ENCODE peak calls at places on chromosomes 13 and 19, in ten cellular contexts. E, O, S, G, H, V, R, X, W and I are unnamed samples. For H3K4me1, the result is how much of the 10 kb centered on the place peaks cover.

GRCh38 chr13:41488124-41488523 is 30.8 kb downstream of the RGCC start:
- DNase-seq in E (no peak), O (no peak), S (no peak), G (no peak), H (no peak), V (no peak), R (no peak), X (no peak), W (no peak), I (no peak)

GRCh38 chr13:62931901-62932883 is 1516.5 kb upstream of the PCDH20 start:
- DNase-seq in E (peak), O (no peak), S (no peak), G (no peak), H (no peak), V (peak), R (peak), X (no peak), W (no peak), I (no peak)

GRCh38 chr13:28355822-28356371 is 139.0 kb downstream of the FLT1 start:
- DNase-seq in E (peak), O (no peak), S (no peak), G (no peak), H (no peak), V (peak), R (peak), X (no peak), W (peak), I (no peak)

GRCh38 chr19:8001651-8001994 is 3.8 kb downstream of the ELAVL1 start:
- DNase-seq in E (no peak), O (no peak), S (no peak), G (no peak), H (no peak), V (no peak), R (no peak), X (no peak), W (no peak), I (no peak)

GRCh38 chr19:17107546-17108452 is 32.2 kb downstream of the MYO9B start:
- DNase-seq in E (peak), O (peak), S (peak), G (peak), H (no peak), V (peak), R (peak), X (peak), W (no peak), I (peak)

GRCh38 chr13:105442941-105443340 is 1092.5 kb downstream of the EFNB2 start:
- DNase-seq in E (peak), O (no peak), S (no peak), G (peak), H (no peak), V (peak), R (peak), X (no peak), W (no peak), I (no peak)

GRCh38 chr13:87769445-87769844 is 98.3 kb downstream of the SLITRK5 start:
- DNase-seq in E (no peak), O (no peak), S (no peak), G (no peak), H (no peak), V (no peak), R (no peak), X (no peak), W (no peak), I (no peak)

GRCh38 chr13:45846681-45847080 is 4.9 kb downstream of the SIAH3 start:
- DNase-seq in E (no peak), O (no peak), S (no peak), G (no peak), H (no peak), V (no peak), R (no peak), X (no peak), W (no peak), I (no peak)

GRCh38 chr13:92769064-92769463 is 457.5 kb upstream of the GPC6 start:
- DNase-seq in E (peak), O (no peak), S (no peak), G (no peak), H (no peak), V (no peak), R (peak), X (no peak), W (no peak), I (no peak)

GRCh38 chr13:77789386-77789785 is 91.9 kb downstream of the SLAIN1 start:
- DNase-seq in E (no peak), O (no peak), S (no peak), G (no peak), H (no peak), V (no peak), R (no peak), X (no peak), W (no peak), I (no peak)

GRCh38 chr13:30804474-30804873 is 69.1 kb downstream of the ALOX5AP start:
- DNase-seq in E (no peak), O (no peak), S (no peak), G (no peak), H (no peak), V (no peak), R (no peak), X (no peak), W (no peak), I (no peak)

GRCh38 chr13:47897411-47898050 is 103.5 kb downstream of the SUCLA2 start:
- DNase-seq in E (peak), O (no peak), S (no peak), G (no peak), H (peak), V (peak), R (peak), X (no peak), W (peak), I (no peak)

GRCh38 chr13:23472189-23472588 is 38.7 kb upstream of the SACS start:
- DNase-seq in E (peak), O (no peak), S (no peak), G (no peak), H (no peak), V (peak), R (no peak), X (no peak), W (no peak), I (no peak)

GRCh38 chr19:7505288-7505681 is 10.6 kb upstream of the ZNF358 start:
- DNase-seq in E (no peak), O (no peak), S (no peak), G (no peak), H (peak), V (no peak), R (no peak), X (no peak), W (no peak), I (peak)

GRCh38 chr13:101417043-101417406 is 717 bp upstream of the NALCN start:
- DNase-seq in E (peak), O (no peak), S (no peak), G (no peak), H (no peak), V (peak), R (peak), X (no peak), W (no peak), I (no peak)

GRCh38 chr13:43985437-43986051 is 105.8 kb downstream of the LACC1 start:
- DNase-seq in E (no peak), O (no peak), S (no peak), G (no peak), H (no peak), V (no peak), R (no peak), X (no peak), W (no peak), I (no peak)

GRCh38 chr13:43484432-43485225 is 302.1 kb downstream of the ENOX1 start:
- DNase-seq in E (no peak), O (no peak), S (no peak), G (no peak), H (no peak), V (no peak), R (no peak), X (no peak), W (no peak), I (no peak)

GRCh38 chr19:41821003-41821735 is 23.3 kb downstream of the LYPD4 start:
- DNase-seq in E (peak), O (no peak), S (no peak), G (no peak), H (peak), V (peak), R (peak), X (no peak), W (peak), I (no peak)

DNA sequence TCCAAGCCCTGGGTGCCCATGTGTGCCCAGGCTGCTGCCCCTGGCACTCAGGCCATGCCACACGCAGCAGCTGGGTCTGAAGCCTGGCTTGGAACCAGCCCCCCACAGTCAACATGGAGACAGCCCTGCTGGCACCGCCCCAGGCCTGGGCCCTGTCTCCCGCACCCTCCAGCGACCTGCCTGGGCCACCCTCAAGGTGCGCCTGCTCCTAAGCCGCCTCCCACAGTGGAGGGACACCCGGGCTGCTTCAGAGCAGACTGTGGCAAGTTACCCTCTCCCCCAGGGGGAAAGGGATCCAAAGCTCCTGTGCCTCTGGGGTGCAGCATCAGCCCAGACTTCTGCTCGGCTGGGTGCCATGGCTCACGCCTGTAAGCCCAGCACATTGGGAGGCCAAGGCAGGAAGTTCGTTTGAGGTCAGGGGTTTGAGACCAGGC is 15.8 kb downstream of the ELL start:
- DNase-seq in E (no peak), O (peak), S (no peak), G (no peak), H (no peak), V (no peak), R (no peak), X (peak), W (no peak), I (no peak)
- H3K4me1 ChIP-seq in E (half or more), O (half or more), S (half or more), G (half or more), H (under half), V (under half), R (under half), X (half or more), W (under half), I (half or more)

GRCh38 chr13:72170571-72170970 is 303.6 kb upstream of the DACH1 start:
- DNase-seq in E (no peak), O (no peak), S (no peak), G (no peak), H (no peak), V (no peak), R (no peak), X (no peak), W (no peak), I (no peak)
- H3K27ac ChIP-seq in E (no peak), O (no peak), S (no peak), G (no peak), H (no peak), V (no peak), R (no peak), X (no peak), W (no peak), I (no peak)

DNA sequence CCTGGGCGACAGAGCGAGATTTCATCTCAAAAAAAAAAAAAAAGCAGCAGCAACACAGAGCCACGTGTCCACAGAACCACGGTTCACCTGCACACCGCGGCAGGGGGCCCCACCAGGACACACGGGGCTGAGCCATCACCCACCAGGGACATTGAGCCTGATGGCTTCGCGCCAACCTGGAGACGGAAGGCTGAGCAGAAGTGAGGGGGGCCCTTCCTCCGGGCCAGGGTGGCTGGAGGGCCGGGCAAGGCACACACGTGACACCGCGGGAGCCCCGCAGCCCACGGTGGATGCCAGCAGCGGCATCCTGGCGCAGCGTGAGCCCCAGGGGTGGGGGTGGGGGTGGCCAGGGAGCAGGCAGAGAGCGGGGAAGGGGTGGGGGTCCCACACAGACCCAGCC is 33.8 kb downstream of the SBNO2 start:
- DNase-seq in E (no peak), O (no peak), S (no peak), G (no peak), H (no peak), V (no peak), R (no peak), X (no peak), W (no peak), I (no peak)
- TF ChIP-seq CTCF in E (no peak), O (no peak), S (no peak), G (no peak), H (no peak), V (no peak), R (no peak), X (no peak), W (no peak), I (no peak)

DNA sequence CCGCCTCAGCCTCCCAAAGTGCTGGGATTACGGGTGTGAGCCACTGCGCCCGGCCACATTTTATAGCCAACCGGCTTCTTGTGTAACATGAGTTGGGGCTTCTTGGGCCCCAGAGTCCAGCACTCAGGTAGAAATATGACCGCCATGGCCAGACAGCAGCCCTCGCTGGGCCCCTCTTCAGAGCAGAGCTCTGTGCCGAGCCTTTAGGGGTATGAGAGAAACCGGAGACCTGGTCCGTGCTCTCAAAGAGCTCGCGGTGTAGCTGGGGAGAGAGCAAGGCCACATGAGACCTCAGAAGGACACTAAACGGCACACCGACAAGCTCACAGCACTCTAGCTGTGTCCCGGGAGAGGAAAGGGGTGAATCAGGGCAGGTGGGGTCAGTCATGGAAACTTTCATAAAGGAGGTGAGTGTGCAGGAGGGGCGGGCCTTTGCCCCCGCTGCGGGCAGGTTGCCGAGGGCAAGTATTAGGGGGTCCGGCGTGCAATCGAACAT is 15.8 kb downstream of the ACTN4 start:
- DNase-seq in E (no peak), O (no peak), S (no peak), G (no peak), H (no peak), V (no peak), R (no peak), X (no peak), W (no peak), I (no peak)
- H3K4me1 ChIP-seq in E (half or more), O (half or more), S (half or more), G (half or more), H (under half), V (half or more), R (half or more), X (half or more), W (under half), I (half or more)

DNA sequence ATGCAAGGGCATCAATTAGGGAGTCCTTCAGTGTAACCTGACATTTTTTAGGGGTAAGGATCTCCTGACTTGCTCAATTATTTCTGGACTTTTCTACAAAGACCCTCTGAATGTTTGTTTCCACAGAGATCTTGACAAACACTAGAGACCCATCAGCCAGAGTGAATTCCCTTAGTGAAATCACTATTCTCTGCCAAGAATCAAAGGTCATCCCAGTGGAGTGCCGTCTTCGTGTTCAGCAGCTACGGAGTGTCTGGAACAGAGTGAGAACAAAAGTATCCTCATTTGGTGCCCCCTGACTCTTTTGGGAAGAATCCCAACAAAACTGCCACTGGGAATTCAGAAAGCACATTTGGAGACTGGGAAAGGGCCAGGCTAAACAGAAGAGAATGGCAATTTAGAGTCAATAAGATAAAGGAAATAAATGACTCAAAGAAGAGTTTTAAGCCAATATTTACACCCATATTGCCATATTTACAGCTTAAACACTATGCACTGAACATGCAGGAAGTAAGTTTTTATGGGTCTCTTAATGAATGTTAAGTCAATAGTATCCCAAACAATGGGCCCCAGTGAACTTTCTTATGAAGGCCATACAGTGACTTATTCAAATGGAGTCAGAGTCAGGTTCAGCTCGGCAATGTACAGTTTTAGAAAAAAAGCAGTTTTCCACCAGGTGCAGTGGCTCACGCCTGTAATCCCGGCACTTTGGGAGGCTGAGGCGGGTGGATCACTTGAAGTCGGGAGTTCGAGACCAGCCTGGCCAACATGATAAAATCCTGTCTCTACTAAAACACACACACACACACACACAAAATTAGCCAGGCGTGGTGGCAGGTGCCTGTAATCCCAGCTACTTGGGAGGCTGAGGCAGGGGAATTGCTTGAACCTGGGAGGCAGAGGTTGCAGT is 392.6 kb downstream of the KLF5 start:
- DNase-seq in E (no peak), O (no peak), S (no peak), G (no peak), H (no peak), V (no peak), R (no peak), X (no peak), W (no peak), I (no peak)
- H3K27ac ChIP-seq in E (no peak), O (no peak), S (no peak), G (no peak), H (no peak), V (no peak), R (no peak), X (no peak), W (no peak), I (no peak)

GRCh38 chr13:33017410-33017929 is 1.2 kb downstream of the KL start:
- DNase-seq in E (peak), O (peak), S (peak), G (peak), H (peak), V (peak), R (peak), X (peak), W (peak), I (no peak)
- TF ChIP-seq CTCF in E (peak), O (peak), S (peak), G (peak), H (peak), V (peak), R (peak), X (peak), W (peak), I (peak)

GRCh38 chr19:33288666-33289065 is 13.7 kb downstream of the CEBPA start:
- DNase-seq in E (no peak), O (no peak), S (no peak), G (no peak), H (no peak), V (no peak), R (no peak), X (no peak), W (no peak), I (no peak)
- H3K4me1 ChIP-seq in E (under half), O (under half), S (under half), G (under half), H (under half), V (under half), R (under half), X (under half), W (under half), I (half or more)

GRCh38 chr19:54415901-54416621 is 797 bp downstream of the TTYH1 start:
- DNase-seq in E (no peak), O (no peak), S (no peak), G (no peak), H (no peak), V (no peak), R (no peak), X (no peak), W (peak), I (no peak)
- H3K27ac ChIP-seq in E (no peak), O (peak), S (no peak), G (peak), H (no peak), V (no peak), R (no peak), X (no peak), W (no peak), I (no peak)